ENCODE peak calls at places on chromosomes 4 and X, in six cellular contexts. One of them, this sample, is unnamed.
A peak's percentile ranks its signal among the peaks of the same experiment; 100 is the strongest.

GRCh38 chrX:41238543-41238942 is 95.4 kb upstream of the DDX3X start:
- DNase-seq in heart left ventricle: no peak
- DNase-seq in spleen: no peak
- DNase-seq in IMR-90: peak; percentile 76
- DNase-seq in K562: peak; percentile 5
- DNase-seq in testis: no peak
- DNase-seq in this sample: no peak

GRCh38 chr4:184879251-184879650 is 53.5 kb upstream of the ACSL1 start:
- DNase-seq in heart left ventricle: no peak
- DNase-seq in spleen: no peak
- DNase-seq in IMR-90: no peak
- DNase-seq in K562: no peak
- DNase-seq in testis: no peak
- DNase-seq in this sample: no peak

GRCh38 chrX:120090208-120090607 is 12.7 kb upstream of the RHOXF2B start:
- DNase-seq in heart left ventricle: no peak
- DNase-seq in spleen: no peak
- DNase-seq in IMR-90: no peak
- DNase-seq in K562: peak; percentile 8
- DNase-seq in testis: no peak
- DNase-seq in this sample: no peak

GRCh38 chrX:30935985-30936384 is 46.9 kb upstream of the TAB3 start:
- DNase-seq in heart left ventricle: no peak
- DNase-seq in spleen: no peak
- DNase-seq in IMR-90: peak; percentile 3
- DNase-seq in K562: peak; percentile 51
- DNase-seq in testis: peak; percentile 19
- DNase-seq in this sample: no peak

GRCh38 chr4:124753941-124754581 is 41.5 kb upstream of the ANKRD50 start:
- DNase-seq in heart left ventricle: no peak
- DNase-seq in spleen: no peak
- DNase-seq in IMR-90: peak; percentile 41
- DNase-seq in K562: no peak
- DNase-seq in testis: no peak
- DNase-seq in this sample: no peak

GRCh38 chr4:98446499-98447375 is 185.6 kb downstream of the RAP1GDS1 start:
- DNase-seq in heart left ventricle: no peak
- DNase-seq in spleen: peak; percentile 90
- DNase-seq in IMR-90: peak; percentile 31
- DNase-seq in K562: peak; percentile 18
- DNase-seq in testis: no peak
- DNase-seq in this sample: no peak

GRCh38 chr4:176780995-176781738 is 11.6 kb downstream of the VEGFC start:
- DNase-seq in heart left ventricle: no peak
- DNase-seq in spleen: no peak
- DNase-seq in IMR-90: no peak
- DNase-seq in K562: no peak
- DNase-seq in testis: no peak
- DNase-seq in this sample: no peak

GRCh38 chr4:833156-833555 is 7.2 kb upstream of the CPLX1 start:
- DNase-seq in heart left ventricle: no peak
- DNase-seq in spleen: peak; percentile 58
- DNase-seq in IMR-90: no peak
- DNase-seq in K562: no peak
- DNase-seq in testis: no peak
- DNase-seq in this sample: no peak

GRCh38 chr4:66357316-66357715 is 687.0 kb upstream of the EPHA5 start:
- DNase-seq in heart left ventricle: no peak
- DNase-seq in spleen: no peak
- DNase-seq in IMR-90: peak; percentile 12
- DNase-seq in K562: no peak
- DNase-seq in testis: no peak
- DNase-seq in this sample: no peak

GRCh38 chrX:55342533-55343501 is 78.1 kb upstream of the PAGE3 start:
- DNase-seq in heart left ventricle: peak; percentile 27
- DNase-seq in spleen: no peak
- DNase-seq in IMR-90: no peak
- DNase-seq in K562: peak; percentile 34
- DNase-seq in testis: peak; percentile 33
- DNase-seq in this sample: no peak

GRCh38 chrX:29555465-29556091 is 659.8 kb upstream of the MAGEB2 start:
- DNase-seq in heart left ventricle: no peak
- DNase-seq in spleen: no peak
- DNase-seq in IMR-90: no peak
- DNase-seq in K562: no peak
- DNase-seq in testis: no peak
- DNase-seq in this sample: no peak

GRCh38 chr4:2289955-2290333 is 28.0 kb upstream of the MXD4 start:
- DNase-seq in heart left ventricle: peak; percentile 11
- DNase-seq in spleen: no peak
- DNase-seq in IMR-90: no peak
- DNase-seq in K562: no peak
- DNase-seq in testis: no peak
- DNase-seq in this sample: peak; percentile 11

GRCh38 chr4:150884625-150885024 is 130.5 kb downstream of the LRBA start:
- DNase-seq in heart left ventricle: no peak
- DNase-seq in spleen: no peak
- DNase-seq in IMR-90: no peak
- DNase-seq in K562: no peak
- DNase-seq in testis: no peak
- DNase-seq in this sample: no peak

GRCh38 chr4:27048350-27049100 is 187.9 kb downstream of the STIM2 start:
- DNase-seq in heart left ventricle: no peak
- DNase-seq in spleen: no peak
- DNase-seq in IMR-90: peak; percentile 27
- DNase-seq in K562: peak; percentile 31
- DNase-seq in testis: no peak
- DNase-seq in this sample: no peak

GRCh38 chr4:185792384-185793146 is 19.4 kb downstream of the SORBS2 start:
- DNase-seq in heart left ventricle: no peak
- DNase-seq in spleen: no peak
- DNase-seq in IMR-90: peak; percentile 96
- DNase-seq in K562: no peak
- DNase-seq in testis: no peak
- DNase-seq in this sample: no peak

GRCh38 chr4:66653937-66654336 is 891.4 kb downstream of the CENPC start:
- DNase-seq in heart left ventricle: no peak
- DNase-seq in spleen: no peak
- DNase-seq in IMR-90: no peak
- DNase-seq in K562: no peak
- DNase-seq in testis: no peak
- DNase-seq in this sample: no peak

GRCh38 chr4:5206391-5206790 is 155.1 kb downstream of the STK32B start:
- DNase-seq in heart left ventricle: peak; percentile 48
- DNase-seq in spleen: no peak
- DNase-seq in IMR-90: peak; percentile 93
- DNase-seq in K562: peak; percentile 2
- DNase-seq in testis: no peak
- DNase-seq in this sample: peak; percentile 60

GRCh38 chr4:105994061-105994460 is 98.8 kb downstream of the NPNT start:
- DNase-seq in heart left ventricle: no peak
- DNase-seq in spleen: no peak
- DNase-seq in IMR-90: no peak
- DNase-seq in K562: no peak
- DNase-seq in testis: peak; percentile 16
- DNase-seq in this sample: no peak

GRCh38 chrX:30957753-30958152 is 68.7 kb upstream of the TAB3 start:
- DNase-seq in heart left ventricle: no peak
- DNase-seq in spleen: no peak
- DNase-seq in IMR-90: peak; percentile 1
- DNase-seq in K562: peak; percentile 6
- DNase-seq in testis: no peak
- DNase-seq in this sample: no peak

DNA sequence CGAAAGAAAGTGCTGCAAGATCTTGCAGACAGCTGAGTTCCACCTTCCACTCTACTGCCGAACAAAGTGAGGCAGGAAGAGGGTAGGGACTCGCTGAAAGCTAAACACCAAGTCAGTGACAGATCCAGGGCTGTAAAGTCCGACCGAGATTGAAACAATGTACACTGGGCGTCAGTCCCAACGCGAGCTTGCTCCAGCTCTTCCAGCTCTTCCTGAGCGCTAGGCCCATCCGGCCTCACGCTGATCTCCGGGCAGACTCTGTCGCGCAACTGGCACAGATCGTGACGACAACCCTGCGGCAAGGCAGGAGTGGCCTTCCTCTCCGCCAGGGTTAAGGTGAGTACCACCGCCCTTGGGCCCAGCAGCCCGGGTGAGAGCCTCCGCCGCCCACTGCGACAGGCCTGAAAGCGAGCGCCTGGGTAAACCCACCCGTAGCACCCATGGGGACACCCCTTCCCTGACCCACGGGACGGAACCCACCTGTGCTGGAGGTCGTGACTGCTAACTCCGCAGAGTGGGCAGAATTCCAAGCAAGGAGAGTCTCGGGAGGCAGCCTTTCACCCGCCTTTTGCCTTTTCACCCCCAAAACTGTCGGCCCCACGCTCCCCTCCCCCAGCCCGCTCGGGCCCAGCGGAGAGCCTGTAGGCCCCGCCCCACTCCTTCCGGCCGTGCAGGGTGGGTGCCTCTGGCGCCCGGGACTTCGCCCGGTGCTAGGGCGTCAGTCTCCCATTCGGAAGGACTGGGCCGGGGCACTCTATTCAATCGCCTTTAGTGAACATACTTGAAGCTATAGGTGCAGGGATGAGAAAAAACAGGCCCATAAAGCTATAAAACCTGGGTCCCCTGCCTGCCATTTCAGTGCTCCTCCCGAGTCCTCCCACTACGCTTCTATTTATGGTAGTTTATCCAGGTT is at the start of gene TMLHE:
- DNase-seq in heart left ventricle: peak; percentile 79
- DNase-seq in spleen: peak; percentile 93
- DNase-seq in IMR-90: peak; percentile 47
- DNase-seq in K562: peak; percentile 82
- DNase-seq in testis: peak; percentile 76
- DNase-seq in this sample: peak; percentile 55
- TF ChIP-seq POLR2A in heart left ventricle: no peak
- TF ChIP-seq POLR2A in spleen: no peak
- TF ChIP-seq POLR2A in IMR-90: peak; percentile 17
- TF ChIP-seq POLR2A in K562: peak; percentile 78
- TF ChIP-seq POLR2A in testis: no peak
- TF ChIP-seq POLR2A in this sample: no peak

DNA sequence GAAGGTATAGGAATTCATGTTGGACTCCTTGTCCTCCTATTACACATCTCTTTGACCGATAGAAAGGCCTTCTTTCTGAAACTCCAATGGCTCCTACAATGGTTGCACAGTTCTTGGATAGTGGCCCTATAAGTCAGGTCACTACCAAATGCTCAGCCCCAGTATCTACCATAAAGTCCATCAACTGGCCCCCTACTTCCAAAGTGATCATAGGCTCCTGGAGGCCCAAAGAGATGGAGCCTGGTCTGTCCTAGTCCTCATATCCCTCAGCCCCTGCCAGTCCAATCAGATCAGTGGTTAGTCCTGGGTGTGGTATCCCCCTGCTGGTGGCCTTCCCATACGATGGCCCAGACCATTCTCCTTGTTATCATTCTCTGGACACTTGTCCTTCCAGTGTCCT is 30.3 kb downstream of the SULT1E1 start:
- DNase-seq in heart left ventricle: no peak
- DNase-seq in spleen: peak; percentile 30
- DNase-seq in IMR-90: no peak
- DNase-seq in K562: no peak
- DNase-seq in testis: no peak
- DNase-seq in this sample: no peak
- TF ChIP-seq CTCF in heart left ventricle: no peak
- TF ChIP-seq CTCF in spleen: no peak
- TF ChIP-seq CTCF in IMR-90: no peak
- TF ChIP-seq CTCF in K562: no peak
- TF ChIP-seq CTCF in testis: no peak
- TF ChIP-seq CTCF in this sample: no peak

DNA sequence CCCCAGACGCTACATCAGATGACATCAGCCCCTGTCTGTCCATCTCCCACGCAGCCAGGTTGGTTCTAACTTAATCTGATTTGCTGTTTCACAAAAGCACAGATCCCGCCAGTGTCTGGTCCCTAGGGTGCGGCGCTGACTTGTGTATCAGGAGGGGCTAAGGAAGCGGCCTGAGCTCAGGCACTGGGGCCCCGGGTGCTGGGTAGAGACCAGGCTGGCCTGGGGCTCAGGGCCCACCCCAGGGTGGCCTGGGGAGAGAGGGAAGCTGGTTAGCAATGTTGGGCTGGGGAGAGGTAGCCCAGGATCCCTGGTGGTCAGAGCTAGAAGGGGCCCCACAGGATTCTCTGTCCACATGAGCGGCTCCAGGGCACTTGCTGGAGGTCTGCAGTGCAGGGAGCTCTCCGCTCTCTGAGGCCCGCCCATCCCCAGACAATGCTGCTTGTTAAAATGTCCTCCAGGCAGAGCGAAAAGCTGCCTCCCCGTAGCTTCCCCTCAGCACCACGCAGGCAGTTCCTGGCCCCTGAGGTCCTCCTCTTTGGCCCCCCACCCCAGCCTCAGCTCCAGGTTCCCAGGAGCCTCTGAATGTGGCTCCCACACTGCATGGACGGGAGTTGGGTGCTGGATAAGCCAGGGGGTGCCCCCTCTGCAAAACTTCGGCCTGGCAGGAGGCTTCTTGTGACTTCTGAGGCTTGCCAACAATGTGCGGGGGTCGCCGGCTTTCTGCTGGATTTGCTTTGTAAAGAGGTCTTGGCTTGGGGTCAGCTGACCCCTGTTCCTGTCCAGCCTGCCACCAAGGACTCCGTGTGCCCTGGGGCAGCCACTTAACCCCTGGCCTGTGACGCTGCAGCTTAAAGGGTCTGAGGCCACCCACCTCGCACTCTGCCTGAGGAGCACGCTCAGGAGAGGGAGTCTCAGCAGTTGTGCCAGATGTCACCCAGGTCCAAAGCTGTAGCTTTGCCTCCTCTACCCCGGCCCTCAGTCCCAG is 112.9 kb downstream of the CPZ start:
- DNase-seq in heart left ventricle: no peak
- DNase-seq in spleen: peak; percentile 61
- DNase-seq in IMR-90: no peak
- DNase-seq in K562: no peak
- DNase-seq in testis: no peak
- DNase-seq in this sample: no peak
- H3K27me3 ChIP-seq in heart left ventricle: no peaks in the 10 kb centered on the region
- H3K27me3 ChIP-seq in spleen: peaks cover 63% of the 10 kb centered on the region
- H3K27me3 ChIP-seq in IMR-90: peaks cover 5% of the 10 kb centered on the region
- H3K27me3 ChIP-seq in K562: peaks cover 46% of the 10 kb centered on the region
- H3K27me3 ChIP-seq in testis: no peaks in the 10 kb centered on the region
- H3K27me3 ChIP-seq in this sample: peaks cover 3% of the 10 kb centered on the region

DNA sequence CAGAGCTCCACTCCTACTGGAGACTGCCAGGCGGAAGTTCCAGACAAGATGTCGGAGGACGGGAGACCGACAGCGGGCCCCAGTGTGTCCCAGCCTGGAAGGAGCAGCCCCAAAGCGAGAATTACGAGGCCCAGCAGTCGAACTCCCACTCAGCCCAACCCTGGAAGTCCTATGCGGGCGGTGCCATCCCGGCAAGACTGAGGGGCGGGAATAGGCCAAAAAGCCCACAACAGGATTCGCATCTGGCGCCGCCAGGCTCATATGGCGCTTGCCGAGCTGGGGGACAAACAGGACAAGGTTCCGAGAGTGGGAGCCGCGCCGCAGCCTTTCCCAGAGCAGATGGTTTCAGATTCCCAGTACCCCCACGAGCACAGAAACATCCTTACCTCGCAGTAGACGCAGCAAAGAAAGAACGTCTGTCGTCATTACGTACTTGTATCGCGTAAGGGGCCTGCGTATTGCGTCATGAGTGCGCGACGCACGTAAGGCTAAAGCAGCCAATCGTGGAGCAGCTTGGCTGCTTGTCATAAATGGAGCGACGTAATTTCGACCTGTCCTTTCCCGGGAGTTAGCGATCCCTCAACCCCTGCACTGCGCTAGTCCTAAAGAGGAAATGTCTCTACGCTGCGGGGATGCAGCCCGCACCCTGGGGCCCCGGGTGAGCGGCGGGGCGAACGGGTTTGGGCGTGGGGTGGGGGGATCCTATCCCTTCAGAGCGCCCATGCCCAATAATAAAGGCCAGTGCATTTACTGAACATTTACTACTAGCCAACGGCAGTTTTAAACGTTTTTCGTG is at the start of the genes LIAS and RPL9:
- DNase-seq in heart left ventricle: peak; percentile 97
- DNase-seq in spleen: peak; percentile 92
- DNase-seq in IMR-90: peak; percentile 100
- DNase-seq in K562: peak; percentile 99
- DNase-seq in testis: peak; percentile 97
- DNase-seq in this sample: peak; percentile 96
- TF ChIP-seq POLR2A in heart left ventricle: peak; percentile 87
- TF ChIP-seq POLR2A in spleen: peak; percentile 65
- TF ChIP-seq POLR2A in IMR-90: peak; percentile 98
- TF ChIP-seq POLR2A in K562: peak; percentile 99
- TF ChIP-seq POLR2A in testis: peak; percentile 78
- TF ChIP-seq POLR2A in this sample: peak; percentile 96

This sample was measured in uterus.